ENCODE peak calls at places on chromosomes 5 and 9, in four cellular contexts. S is CD8-positive, alpha-beta T cell; N is PC-3; F is lower lobe of right lung. P is an unnamed sample.

GRCh38 chr9:2879803-2880202 is 35.9 kb upstream of the PUM3 start:
- DNase-seq in S (no peak), F (no peak), N (no peak), P (no peak)

GRCh38 chr5:43785198-43785597 is 182.2 kb downstream of the NNT start:
- DNase-seq in S (no peak), F (no peak), N (no peak), P (no peak)

GRCh38 chr5:137847699-137848098 is 20.0 kb upstream of the MYOT start:
- DNase-seq in S (no peak), N (no peak), F (no peak), P (no peak)

GRCh38 chr9:113151696-113152630 is 1.2 kb downstream of the SLC31A2 start:
- DNase-seq in S (no peak), N (no peak), F (peak; percentile 67), P (no peak)

GRCh38 chr9:104961701-104962359 is 33.9 kb upstream of the ABCA1 start:
- DNase-seq in N (no peak), S (no peak), F (no peak), P (no peak)

GRCh38 chr5:163916376-163916775 is 411.0 kb downstream of the MAT2B start:
- DNase-seq in N (no peak), S (no peak), F (no peak), P (no peak)

GRCh38 chr5:160266752-160267345 is 37.5 kb downstream of the FABP6 start:
- DNase-seq in N (no peak), F (no peak), S (no peak), P (no peak)

GRCh38 chr5:124706729-124707361 is 39.6 kb downstream of the ZNF608 start:
- DNase-seq in N (no peak), F (peak; percentile 55), S (no peak), P (no peak)

GRCh38 chr5:145551714-145552113 is 283.4 kb downstream of the PRELID2 start:
- DNase-seq in F (no peak), N (no peak), S (no peak), P (no peak)

GRCh38 chr5:132487095-132487428 is 3.5 kb downstream of the IRF1 start:
- DNase-seq in N (no peak), F (no peak), S (no peak), P (no peak)

DNA sequence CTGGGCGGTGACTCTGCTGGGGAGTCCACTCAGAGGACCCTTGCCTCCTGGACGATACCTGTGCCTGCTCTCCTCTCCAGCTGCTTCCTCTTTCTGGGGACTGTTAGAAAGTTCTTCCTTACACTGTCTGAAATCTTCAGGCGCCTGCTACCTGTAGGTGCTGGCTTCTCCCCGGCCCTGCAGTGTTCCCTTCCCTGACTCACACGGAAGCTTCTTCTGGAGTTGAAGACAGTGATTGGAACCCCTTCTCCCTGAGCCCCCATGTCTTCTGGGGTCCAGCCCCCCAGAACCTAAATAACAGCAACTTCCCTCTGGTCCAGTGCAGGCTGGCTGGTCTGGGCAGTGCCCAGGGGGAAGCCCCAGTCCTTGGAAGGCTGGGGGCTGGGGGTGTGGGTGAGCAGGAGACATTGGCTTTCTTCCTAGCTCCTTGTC is 652 bp downstream of the GSN start:
- DNase-seq in S (no peak), N (no peak), F (no peak), P (no peak)
- H3K27ac ChIP-seq in S (no peak overlapping the region), N (no peak overlapping the region), F (peak overlapping the region; percentile 81), P (no peak overlapping the region)

DNA sequence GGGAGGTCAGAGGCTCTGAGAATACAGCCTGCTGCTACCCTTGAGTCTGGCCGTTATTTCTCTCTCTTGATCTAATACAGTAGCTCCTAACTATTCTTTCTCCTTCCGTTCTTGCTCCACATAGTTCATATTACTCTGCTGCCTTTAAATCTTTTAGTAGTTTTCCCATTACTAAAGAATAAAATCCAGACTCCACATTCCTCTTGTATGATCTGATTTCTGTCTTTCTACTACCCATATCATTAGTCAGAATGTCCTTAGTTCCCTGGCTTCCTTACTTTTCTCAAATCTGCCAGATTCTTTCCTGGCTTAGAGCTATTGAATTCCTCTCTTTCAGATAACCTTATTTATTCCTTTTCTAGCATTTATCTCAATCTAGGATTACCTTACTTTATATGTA is 40.0 kb downstream of the MARCHF6 start:
- DNase-seq in F (no peak), S (no peak), N (no peak), P (no peak)
- H3K27ac ChIP-seq in F (no peak overlapping the region), S (no peak overlapping the region), N (no peak overlapping the region), P (no peak overlapping the region)

GRCh38 chr9:127077658-127077975 is 44.8 kb downstream of the ANGPTL2 start:
- DNase-seq in N (no peak), F (no peak), S (no peak), P (no peak)
- H3K27ac ChIP-seq in N (no peak overlapping the region), F (no peak overlapping the region), S (no peak overlapping the region), P (no peak overlapping the region)

DNA sequence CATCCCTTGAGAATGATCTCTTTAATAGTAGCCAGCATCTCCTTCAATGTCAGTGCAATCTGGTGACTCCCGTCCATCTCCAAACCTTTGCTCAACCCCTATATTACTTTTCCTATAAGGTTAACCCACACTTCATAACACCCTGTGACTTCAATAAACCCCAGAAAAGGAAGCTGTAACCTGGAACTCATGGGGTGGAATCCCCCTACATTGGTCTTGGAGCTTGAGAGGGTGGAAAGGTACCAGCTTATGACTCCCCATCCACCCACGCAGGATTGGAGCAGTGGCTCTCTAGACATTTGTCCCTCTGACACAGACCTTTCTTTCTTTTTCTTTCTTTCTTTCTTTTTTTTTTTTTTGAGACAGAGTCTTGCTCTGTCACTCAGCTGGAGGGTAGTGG is 54.7 kb upstream of the ZFR start:
- DNase-seq in N (no peak), F (no peak), S (no peak), P (no peak)
- H3K27ac ChIP-seq in N (no peak overlapping the region), F (no peak overlapping the region), S (no peak overlapping the region), P (no peak overlapping the region)